ENCODE peak calls at places on chromosomes 7 and 10, in eight cellular contexts. C is NCI-H2081; M is activated CD4-positive, alpha-beta T cell treated with anti-CD3 and anti-CD28 coated beads, Interleukin-2, amount 50 U/mL, for 48 hours; N is colonic mucosa; Z is thoracic aorta; I is HCEC 1CT; X is chondrocyte; R is T-cell. J is an unnamed sample.

GRCh38 chr10:124688889-124689670 is 55.1 kb downstream of the FAM53B start:
- DNase-seq in C (no peak), M (peak; percentile 75), N (no peak), Z (no peak), I (no peak), X (no peak), R (peak; percentile 61), J (no peak)

GRCh38 chr10:34689053-34689452 is 126.0 kb downstream of the PARD3 start:
- DNase-seq in C (peak; percentile 9), M (no peak), N (no peak), Z (no peak), I (peak; percentile 73), X (no peak), R (no peak), J (peak; percentile 66)

GRCh38 chr10:17504547-17505245 is 50.3 kb upstream of the ST8SIA6 start:
- DNase-seq in C (no peak), M (no peak), N (no peak), Z (no peak), I (peak; percentile 77), X (no peak), R (no peak), J (peak; percentile 63)

GRCh38 chr10:89392974-89393373 is 551 bp downstream of the IFIT1 start:
- DNase-seq in C (no peak), M (no peak), N (peak; percentile 38), Z (no peak), I (peak; percentile 90), X (no peak), R (no peak), J (peak; percentile 87)

GRCh38 chr7:90551036-90551435 is 45.1 kb upstream of the CDK14 start:
- DNase-seq in C (no peak), M (no peak), N (no peak), Z (no peak), I (no peak), X (no peak), R (no peak), J (no peak)

GRCh38 chr10:59965899-59966650 is 59.7 kb upstream of the CCDC6 start:
- DNase-seq in C (peak; percentile 19), M (no peak), N (no peak), Z (no peak), I (no peak), X (no peak), R (no peak), J (no peak)

GRCh38 chr7:87474533-87475358 is 734 bp downstream of the ABCB4 start:
- DNase-seq in C (no peak), M (no peak), N (peak; percentile 32), Z (no peak), I (peak; percentile 42), X (no peak), R (no peak), J (peak; percentile 25)

GRCh38 chr10:98620503-98620902 is 173.8 kb upstream of the HPS1 start:
- DNase-seq in C (no peak), M (no peak), N (no peak), Z (no peak), I (no peak), X (no peak), R (no peak), J (no peak)

GRCh38 chr10:52488606-52489485 is 174.8 kb downstream of the DKK1 start:
- DNase-seq in C (no peak), M (no peak), N (no peak), Z (no peak), I (peak; percentile 46), X (no peak), R (no peak), J (peak; percentile 60)

GRCh38 chr7:47529405-47529804 is 52.5 kb downstream of the TNS3 start:
- DNase-seq in C (no peak), M (no peak), N (no peak), Z (no peak), I (no peak), X (no peak), R (no peak), J (no peak)

GRCh38 chr7:11570922-11571550 is 261.0 kb downstream of the THSD7A start:
- DNase-seq in C (no peak), M (no peak), N (no peak), Z (no peak), I (no peak), X (no peak), R (no peak), J (peak; percentile 64)

GRCh38 chr7:2468227-2468626 is 8.0 kb downstream of the GRIFIN start:
- DNase-seq in C (no peak), M (no peak), N (no peak), Z (no peak), I (no peak), X (no peak), R (no peak), J (no peak)

GRCh38 chr10:69703766-69704191 is 73.7 kb downstream of the FAM241B start:
- DNase-seq in C (no peak), M (no peak), N (no peak), Z (no peak), I (peak; percentile 98), X (no peak), R (no peak), J (peak; percentile 89)

GRCh38 chr7:30596043-30596641 is 1.5 kb downstream of the GARS1 start:
- DNase-seq in C (peak; percentile 49), M (peak; percentile 21), N (peak; percentile 51), Z (no peak), I (peak; percentile 50), X (no peak), R (no peak), J (peak; percentile 56)

GRCh38 chr7:80719261-80719660 is 80.8 kb downstream of the CD36 start:
- DNase-seq in C (no peak), M (no peak), N (no peak), Z (no peak), I (peak; percentile 88), X (no peak), R (no peak), J (peak; percentile 71)

GRCh38 chr10:79933961-79934360 is 14.9 kb downstream of the SFTPD start:
- DNase-seq in C (no peak), M (no peak), N (no peak), Z (no peak), I (peak; percentile 27), X (no peak), R (no peak), J (no peak)

J was measured in fibroblast of mammary gland.